ENCODE peak calls at places on chromosomes 13 and 19, in nine cellular contexts. F is left colon; J is activated CD4-positive, alpha-beta T cell treated with anti-CD3 and anti-CD28 coated beads, Interleukin-2, amount 50 U/mL, for 4 hours; M is NCI-H1092 treated with DMSO at 0.1 percent for 48 hours; C is heart right ventricle; A is Kasumi-1; G is effector CD4-positive, alpha-beta T cell; D is HuH-7; O is Calu3. U is an unnamed sample.

GRCh38 chr19:14073232-14073924 is 792 bp downstream of the MISP3 start:
- DNase-seq in F (no peak), J (peak), M (peak), C (peak), A (peak), G (peak), D (peak), O (peak), U (peak)

GRCh38 chr13:20798027-20798426 is 24.3 kb upstream of the EEF1AKMT1 start:
- DNase-seq in F (no peak), J (no peak), M (no peak), C (no peak), A (peak), G (no peak), D (no peak), O (no peak), U (no peak)

GRCh38 chr13:53105881-53106280 is 77.3 kb downstream of the OLFM4 start:
- DNase-seq in F (no peak), J (no peak), M (no peak), C (no peak), A (no peak), G (no peak), D (no peak), O (peak), U (no peak)

GRCh38 chr19:1000095-1000494 is at the start of gene GRIN3B:
- DNase-seq in F (peak), J (peak), M (no peak), C (peak), A (peak), G (peak), D (peak), O (peak), U (no peak)

GRCh38 chr13:55439450-55439849 is 1701.3 kb upstream of the PRR20A start:
- DNase-seq in F (no peak), J (no peak), M (peak), C (no peak), A (no peak), G (no peak), D (peak), O (no peak), U (no peak)

GRCh38 chr19:49338023-49338677 is 2.9 kb downstream of the CD37 start:
- DNase-seq in F (no peak), J (no peak), M (no peak), C (no peak), A (no peak), G (no peak), D (no peak), O (no peak), U (peak)

GRCh38 chr19:35509018-35509652 is 4.3 kb downstream of the DMKN start:
- DNase-seq in F (peak), J (peak), M (no peak), C (no peak), A (no peak), G (no peak), D (peak), O (peak), U (no peak)

GRCh38 chr13:109454167-109454917 is 332.0 kb downstream of the IRS2 start:
- DNase-seq in F (no peak), J (no peak), M (no peak), C (no peak), A (no peak), G (no peak), D (no peak), O (no peak), U (no peak)

GRCh38 chr19:51542699-51543098 is 11.2 kb upstream of the SIGLEC6 start:
- DNase-seq in F (no peak), J (no peak), M (no peak), C (no peak), A (no peak), G (no peak), D (no peak), O (no peak), U (no peak)

GRCh38 chr13:110125157-110125556 is 181.8 kb downstream of the COL4A1 start:
- DNase-seq in F (no peak), J (no peak), M (no peak), C (no peak), A (no peak), G (no peak), D (no peak), O (no peak), U (no peak)

GRCh38 chr13:112066624-112067004 is 335 bp upstream of the SOX1 start:
- DNase-seq in F (peak), J (peak), M (peak), C (peak), A (no peak), G (peak), D (no peak), O (no peak), U (no peak)

GRCh38 chr13:49997935-49998334 is 1.1 kb downstream of the TRIM13 start:
- DNase-seq in F (no peak), J (no peak), M (peak), C (no peak), A (peak), G (no peak), D (no peak), O (no peak), U (no peak)

GRCh38 chr13:66365101-66365500 is 865.0 kb downstream of the PCDH9 start:
- DNase-seq in F (no peak), J (no peak), M (no peak), C (no peak), A (no peak), G (no peak), D (no peak), O (no peak), U (no peak)

GRCh38 chr19:47444388-47444821 is 25.1 kb upstream of the MEIS3 start:
- DNase-seq in F (no peak), J (no peak), M (no peak), C (no peak), A (no peak), G (peak), D (peak), O (no peak), U (no peak)

GRCh38 chr19:46692918-46693722 is 23.8 kb downstream of the PRKD2 start:
- DNase-seq in F (no peak), J (no peak), M (no peak), C (no peak), A (no peak), G (no peak), D (no peak), O (no peak), U (no peak)

GRCh38 chr13:75196112-75196855 is 285.7 kb downstream of the TBC1D4 start:
- DNase-seq in F (no peak), J (no peak), M (no peak), C (no peak), A (no peak), G (no peak), D (no peak), O (no peak), U (no peak)

GRCh38 chr19:55699221-55699620 is 24.2 kb downstream of the EPN1 start:
- DNase-seq in F (peak), J (no peak), M (no peak), C (no peak), A (no peak), G (no peak), D (no peak), O (no peak), U (peak)

GRCh38 chr13:49219647-49220034 is 497 bp upstream of the MLNR start:
- DNase-seq in F (no peak), J (no peak), M (no peak), C (no peak), A (peak), G (no peak), D (no peak), O (no peak), U (no peak)

GRCh38 chr13:108950333-108951010 is 321.1 kb downstream of the MYO16 start:
- DNase-seq in F (no peak), J (no peak), M (no peak), C (no peak), A (no peak), G (no peak), D (no peak), O (no peak), U (no peak)

GRCh38 chr19:19615086-19615485 is 3.4 kb downstream of the PBX4 start:
- DNase-seq in F (no peak), J (no peak), M (no peak), C (no peak), A (no peak), G (no peak), D (no peak), O (no peak), U (no peak)

GRCh38 chr19:11535792-11536595 is 2.7 kb upstream of the CNN1 start:
- DNase-seq in F (peak), J (peak), M (peak), C (peak), A (peak), G (peak), D (peak), O (peak), U (peak)

GRCh38 chr19:44823373-44823698 is 14.4 kb downstream of the BCAM start:
- DNase-seq in F (no peak), J (no peak), M (no peak), C (no peak), A (no peak), G (no peak), D (no peak), O (no peak), U (no peak)

GRCh38 chr13:75514080-75515040 is 23.3 kb downstream of the COMMD6 start:
- DNase-seq in F (no peak), J (no peak), M (no peak), C (no peak), A (peak), G (no peak), D (no peak), O (no peak), U (no peak)

GRCh38 chr19:39265321-39265916 is 2.8 kb upstream of the IFNL2 start:
- DNase-seq in F (no peak), J (no peak), M (peak), C (no peak), A (no peak), G (no peak), D (no peak), O (no peak), U (no peak)

GRCh38 chr13:29704648-29705047 is 109.2 kb upstream of the SLC7A1 start:
- DNase-seq in F (no peak), J (no peak), M (no peak), C (no peak), A (no peak), G (no peak), D (no peak), O (no peak), U (no peak)

GRCh38 chr13:64417609-64418008 is 2812.5 kb downstream of the PCDH9 start:
- DNase-seq in F (no peak), J (no peak), M (no peak), C (no peak), A (no peak), G (no peak), D (no peak), O (no peak), U (no peak)

GRCh38 chr13:41917641-41918040 is 43.3 kb downstream of the VWA8 start:
- DNase-seq in F (no peak), J (no peak), M (no peak), C (no peak), A (no peak), G (no peak), D (no peak), O (no peak), U (no peak)

GRCh38 chr13:91454666-91455065 is 56.2 kb downstream of the GPC5 start:
- DNase-seq in F (no peak), J (no peak), M (no peak), C (no peak), A (no peak), G (no peak), D (no peak), O (no peak), U (no peak)

GRCh38 chr13:38895075-38895474 is 95.6 kb downstream of the STOML3 start:
- DNase-seq in F (no peak), J (no peak), M (no peak), C (no peak), A (no peak), G (no peak), D (no peak), O (no peak), U (no peak)

GRCh38 chr13:62357887-62358645 is 942.4 kb upstream of the PCDH20 start:
- DNase-seq in F (no peak), J (no peak), M (peak), C (no peak), A (peak), G (no peak), D (peak), O (peak), U (no peak)

GRCh38 chr13:84917252-84917878 is 881.9 kb downstream of the SLITRK6 start:
- DNase-seq in F (no peak), J (no peak), M (peak), C (no peak), A (peak), G (no peak), D (no peak), O (no peak), U (no peak)

GRCh38 chr13:44064376-44064775 is 184.7 kb downstream of the LACC1 start:
- DNase-seq in F (no peak), J (no peak), M (no peak), C (no peak), A (no peak), G (no peak), D (no peak), O (no peak), U (no peak)

GRCh38 chr19:3104708-3104983 is 10.5 kb downstream of the GNA11 start:
- DNase-seq in F (no peak), J (no peak), M (no peak), C (no peak), A (no peak), G (no peak), D (no peak), O (no peak), U (no peak)

U was measured in left lobe of liver.